ENCODE peak calls at places on chromosomes 7 and 10, in seven cellular contexts. One of them, this sample, is unnamed.

GRCh38 chr10:31401287-31401686 is 82.3 kb downstream of the ZEB1 start:
- DNase-seq in heart left ventricle: no peak
- DNase-seq in fibroblast of lung: no peak
- DNase-seq in adrenal gland: no peak
- DNase-seq in hepatocyte: no peak
- DNase-seq in pancreas: no peak
- DNase-seq in upper lobe of right lung: no peak
- DNase-seq in this sample: no peak

GRCh38 chr7:4613855-4614548 is 68.1 kb upstream of the FOXK1 start:
- DNase-seq in heart left ventricle: no peak
- DNase-seq in upper lobe of right lung: no peak
- DNase-seq in hepatocyte: peak; percentile 28
- DNase-seq in adrenal gland: peak; percentile 14
- DNase-seq in fibroblast of lung: peak; percentile 84
- DNase-seq in pancreas: no peak
- DNase-seq in this sample: no peak

GRCh38 chr7:106050002-106050742 is 61.9 kb downstream of the SYPL1 start:
- DNase-seq in pancreas: no peak
- DNase-seq in heart left ventricle: no peak
- DNase-seq in adrenal gland: peak; percentile 52
- DNase-seq in hepatocyte: peak; percentile 55
- DNase-seq in fibroblast of lung: peak; percentile 40
- DNase-seq in upper lobe of right lung: no peak
- DNase-seq in this sample: no peak

GRCh38 chr10:111243126-111243525 is 166.3 kb downstream of the ADRA2A start:
- DNase-seq in upper lobe of right lung: no peak
- DNase-seq in hepatocyte: no peak
- DNase-seq in pancreas: no peak
- DNase-seq in fibroblast of lung: no peak
- DNase-seq in adrenal gland: no peak
- DNase-seq in heart left ventricle: no peak
- DNase-seq in this sample: no peak

GRCh38 chr10:72875250-72876055 is 18.1 kb upstream of the OIT3 start:
- DNase-seq in adrenal gland: no peak
- DNase-seq in heart left ventricle: no peak
- DNase-seq in hepatocyte: peak; percentile 31
- DNase-seq in upper lobe of right lung: no peak
- DNase-seq in pancreas: no peak
- DNase-seq in fibroblast of lung: peak; percentile 22
- DNase-seq in this sample: peak; percentile 48

GRCh38 chr10:34905200-34905927 is 90.3 kb upstream of the PARD3 start:
- DNase-seq in upper lobe of right lung: no peak
- DNase-seq in pancreas: no peak
- DNase-seq in fibroblast of lung: no peak
- DNase-seq in adrenal gland: no peak
- DNase-seq in heart left ventricle: no peak
- DNase-seq in hepatocyte: no peak
- DNase-seq in this sample: no peak

GRCh38 chr7:140684066-140684950 is 11.6 kb downstream of the ADCK2 start:
- DNase-seq in pancreas: no peak
- DNase-seq in fibroblast of lung: no peak
- DNase-seq in hepatocyte: no peak
- DNase-seq in upper lobe of right lung: no peak
- DNase-seq in heart left ventricle: no peak
- DNase-seq in adrenal gland: no peak
- DNase-seq in this sample: no peak

GRCh38 chr10:112898540-112899395 is 51.3 kb upstream of the TCF7L2 start:
- DNase-seq in hepatocyte: peak; percentile 89
- DNase-seq in adrenal gland: peak; percentile 4
- DNase-seq in upper lobe of right lung: no peak
- DNase-seq in fibroblast of lung: peak; percentile 80
- DNase-seq in pancreas: peak; percentile 38
- DNase-seq in heart left ventricle: peak; percentile 26
- DNase-seq in this sample: peak; percentile 86

GRCh38 chr7:42071372-42072261 is 165.4 kb downstream of the GLI3 start:
- DNase-seq in hepatocyte: peak; percentile 69
- DNase-seq in adrenal gland: peak; percentile 47
- DNase-seq in upper lobe of right lung: no peak
- DNase-seq in pancreas: no peak
- DNase-seq in heart left ventricle: no peak
- DNase-seq in fibroblast of lung: peak; percentile 67
- DNase-seq in this sample: no peak

GRCh38 chr10:63720072-63720537 is 198.9 kb downstream of the REEP3 start:
- DNase-seq in adrenal gland: peak; percentile 35
- DNase-seq in pancreas: no peak
- DNase-seq in fibroblast of lung: peak; percentile 19
- DNase-seq in hepatocyte: peak; percentile 72
- DNase-seq in heart left ventricle: no peak
- DNase-seq in upper lobe of right lung: no peak
- DNase-seq in this sample: peak; percentile 88

GRCh38 chr10:13439771-13440708 is 88.8 kb downstream of the BEND7 start:
- DNase-seq in heart left ventricle: peak; percentile 57
- DNase-seq in fibroblast of lung: peak; percentile 16
- DNase-seq in adrenal gland: peak; percentile 60
- DNase-seq in upper lobe of right lung: peak; percentile 80
- DNase-seq in pancreas: peak; percentile 76
- DNase-seq in hepatocyte: peak; percentile 79
- DNase-seq in this sample: peak; percentile 65

GRCh38 chr7:155521007-155521742 is 25.2 kb downstream of the CNPY1 start:
- DNase-seq in fibroblast of lung: no peak
- DNase-seq in hepatocyte: no peak
- DNase-seq in heart left ventricle: no peak
- DNase-seq in pancreas: no peak
- DNase-seq in adrenal gland: no peak
- DNase-seq in upper lobe of right lung: no peak
- DNase-seq in this sample: no peak

GRCh38 chr7:30751696-30752273 is at the start of gene INMT:
- DNase-seq in hepatocyte: no peak
- DNase-seq in pancreas: no peak
- DNase-seq in heart left ventricle: peak; percentile 58
- DNase-seq in fibroblast of lung: no peak
- DNase-seq in adrenal gland: peak; percentile 48
- DNase-seq in upper lobe of right lung: no peak
- DNase-seq in this sample: no peak

GRCh38 chr7:99105756-99106155 is 38.2 kb downstream of the SMURF1 start:
- DNase-seq in heart left ventricle: no peak
- DNase-seq in adrenal gland: no peak
- DNase-seq in upper lobe of right lung: no peak
- DNase-seq in fibroblast of lung: no peak
- DNase-seq in pancreas: no peak
- DNase-seq in hepatocyte: no peak
- DNase-seq in this sample: no peak

GRCh38 chr10:72291019-72291532 is 17.4 kb downstream of the DDIT4 start:
- DNase-seq in heart left ventricle: no peak
- DNase-seq in pancreas: no peak
- DNase-seq in adrenal gland: no peak
- DNase-seq in upper lobe of right lung: no peak
- DNase-seq in fibroblast of lung: no peak
- DNase-seq in hepatocyte: no peak
- DNase-seq in this sample: no peak

GRCh38 chr10:3424102-3424803 is 251.7 kb upstream of the PITRM1 start:
- DNase-seq in hepatocyte: no peak
- DNase-seq in upper lobe of right lung: no peak
- DNase-seq in adrenal gland: peak; percentile 53
- DNase-seq in heart left ventricle: peak; percentile 78
- DNase-seq in fibroblast of lung: peak; percentile 68
- DNase-seq in pancreas: no peak
- DNase-seq in this sample: no peak

GRCh38 chr7:134419875-134420274 is 39.0 kb downstream of the AKR1B1 start:
- DNase-seq in pancreas: no peak
- DNase-seq in fibroblast of lung: no peak
- DNase-seq in adrenal gland: no peak
- DNase-seq in heart left ventricle: no peak
- DNase-seq in upper lobe of right lung: no peak
- DNase-seq in hepatocyte: no peak
- DNase-seq in this sample: no peak

GRCh38 chr7:7816816-7817536 is 98.6 kb upstream of the RPA3 start:
- DNase-seq in pancreas: no peak
- DNase-seq in fibroblast of lung: no peak
- DNase-seq in adrenal gland: no peak
- DNase-seq in hepatocyte: no peak
- DNase-seq in heart left ventricle: no peak
- DNase-seq in upper lobe of right lung: no peak
- DNase-seq in this sample: no peak

GRCh38 chr10:67175354-67175753 is 249.5 kb downstream of the LRRTM3 start:
- DNase-seq in heart left ventricle: no peak
- DNase-seq in upper lobe of right lung: no peak
- DNase-seq in hepatocyte: no peak
- DNase-seq in pancreas: no peak
- DNase-seq in adrenal gland: no peak
- DNase-seq in fibroblast of lung: no peak
- DNase-seq in this sample: no peak

GRCh38 chr10:52740913-52741675 is 31.5 kb downstream of the MBL2 start:
- DNase-seq in adrenal gland: peak; percentile 61
- DNase-seq in upper lobe of right lung: no peak
- DNase-seq in fibroblast of lung: peak; percentile 8
- DNase-seq in heart left ventricle: no peak
- DNase-seq in hepatocyte: peak; percentile 55
- DNase-seq in pancreas: peak; percentile 41
- DNase-seq in this sample: peak; percentile 42

GRCh38 chr7:155844019-155844453 is 31.8 kb upstream of the SHH start:
- DNase-seq in pancreas: peak; percentile 70
- DNase-seq in heart left ventricle: no peak
- DNase-seq in fibroblast of lung: no peak
- DNase-seq in adrenal gland: no peak
- DNase-seq in hepatocyte: peak; percentile 93
- DNase-seq in upper lobe of right lung: peak; percentile 93
- DNase-seq in this sample: peak; percentile 97

GRCh38 chr7:19362099-19362498 is 216.9 kb upstream of the FERD3L start:
- DNase-seq in heart left ventricle: no peak
- DNase-seq in upper lobe of right lung: no peak
- DNase-seq in adrenal gland: no peak
- DNase-seq in hepatocyte: no peak
- DNase-seq in pancreas: no peak
- DNase-seq in fibroblast of lung: peak; percentile 33
- DNase-seq in this sample: no peak

GRCh38 chr7:82965088-82966036 is 197.3 kb downstream of the PCLO start:
- DNase-seq in adrenal gland: no peak
- DNase-seq in heart left ventricle: no peak
- DNase-seq in upper lobe of right lung: no peak
- DNase-seq in hepatocyte: no peak
- DNase-seq in fibroblast of lung: no peak
- DNase-seq in pancreas: no peak
- DNase-seq in this sample: no peak

GRCh38 chr7:2814682-2815522 is 29.2 kb downstream of the GNA12 start:
- DNase-seq in fibroblast of lung: peak; percentile 68
- DNase-seq in hepatocyte: peak; percentile 42
- DNase-seq in adrenal gland: no peak
- DNase-seq in upper lobe of right lung: peak; percentile 57
- DNase-seq in pancreas: no peak
- DNase-seq in heart left ventricle: no peak
- DNase-seq in this sample: no peak
- H3K4me1 ChIP-seq in fibroblast of lung: peaks cover 28% of the 10 kb centered on the region
- H3K4me1 ChIP-seq in hepatocyte: peaks cover 18% of the 10 kb centered on the region
- H3K4me1 ChIP-seq in adrenal gland: peaks cover 31% of the 10 kb centered on the region
- H3K4me1 ChIP-seq in upper lobe of right lung: peaks cover 49% of the 10 kb centered on the region
- H3K4me1 ChIP-seq in pancreas: peaks cover 5% of the 10 kb centered on the region
- H3K4me1 ChIP-seq in heart left ventricle: peaks cover 76% of the 10 kb centered on the region
- H3K4me1 ChIP-seq in this sample: no peaks in the 10 kb centered on the region

DNA sequence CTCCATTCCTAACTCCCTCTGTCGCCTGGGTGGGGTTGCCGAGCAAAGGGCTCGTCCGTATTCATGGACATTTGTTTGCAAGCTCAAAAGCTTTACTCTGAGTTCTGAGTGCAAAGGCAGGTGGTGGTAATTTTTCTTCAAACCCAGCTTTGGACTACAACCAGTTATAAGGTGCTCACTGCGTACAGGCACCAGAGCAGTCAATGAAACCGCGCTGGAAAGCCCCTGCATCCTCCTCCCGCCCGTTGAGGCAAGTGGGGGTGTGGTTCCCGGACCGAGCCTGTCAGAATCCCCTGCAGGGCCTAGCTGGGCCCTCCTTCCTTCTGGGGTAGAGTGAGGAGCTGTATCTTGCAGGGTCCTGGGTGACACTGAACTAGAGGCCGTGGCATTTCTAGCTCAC is 22.3 kb downstream of the AMZ1 start:
- DNase-seq in pancreas: no peak
- DNase-seq in fibroblast of lung: no peak
- DNase-seq in hepatocyte: no peak
- DNase-seq in heart left ventricle: peak; percentile 23
- DNase-seq in adrenal gland: no peak
- DNase-seq in upper lobe of right lung: no peak
- DNase-seq in this sample: no peak
- H3K4me3 ChIP-seq in pancreas: no peak overlapping the region
- H3K4me3 ChIP-seq in fibroblast of lung: no peak overlapping the region
- H3K4me3 ChIP-seq in hepatocyte: no peak overlapping the region
- H3K4me3 ChIP-seq in heart left ventricle: no peak overlapping the region
- H3K4me3 ChIP-seq in adrenal gland: no peak overlapping the region
- H3K4me3 ChIP-seq in upper lobe of right lung: no peak overlapping the region
- H3K4me3 ChIP-seq in this sample: no peak overlapping the region

GRCh38 chr7:1070544-1071342 is 17.2 kb upstream of the GPER1 start:
- DNase-seq in adrenal gland: no peak
- DNase-seq in upper lobe of right lung: no peak
- DNase-seq in fibroblast of lung: no peak
- DNase-seq in hepatocyte: no peak
- DNase-seq in heart left ventricle: no peak
- DNase-seq in pancreas: no peak
- DNase-seq in this sample: no peak

GRCh38 chr7:1074593-1075431 is 13.1 kb upstream of the GPER1 start:
- DNase-seq in pancreas: no peak
- DNase-seq in fibroblast of lung: no peak
- DNase-seq in heart left ventricle: no peak
- DNase-seq in hepatocyte: no peak
- DNase-seq in adrenal gland: no peak
- DNase-seq in upper lobe of right lung: no peak
- DNase-seq in this sample: no peak

GRCh38 chr7:1076184-1077072 is 11.5 kb upstream of the GPER1 start:
- DNase-seq in heart left ventricle: peak; percentile 69
- DNase-seq in adrenal gland: peak; percentile 81
- DNase-seq in hepatocyte: no peak
- DNase-seq in upper lobe of right lung: no peak
- DNase-seq in fibroblast of lung: no peak
- DNase-seq in pancreas: peak; percentile 83
- DNase-seq in this sample: no peak

GRCh38 chr7:1071731-1072254 is 16.1 kb upstream of the GPER1 start:
- DNase-seq in heart left ventricle: no peak
- DNase-seq in pancreas: no peak
- DNase-seq in fibroblast of lung: no peak
- DNase-seq in hepatocyte: no peak
- DNase-seq in adrenal gland: no peak
- DNase-seq in upper lobe of right lung: no peak
- DNase-seq in this sample: no peak

GRCh38 chr7:1073211-1073977 is 14.5 kb upstream of the GPER1 start:
- DNase-seq in adrenal gland: no peak
- DNase-seq in fibroblast of lung: no peak
- DNase-seq in heart left ventricle: no peak
- DNase-seq in pancreas: no peak
- DNase-seq in upper lobe of right lung: no peak
- DNase-seq in hepatocyte: no peak
- DNase-seq in this sample: no peak
- H3K4me1 ChIP-seq in adrenal gland: peaks cover 24% of the 10 kb centered on the region
- H3K4me1 ChIP-seq in fibroblast of lung: no peaks in the 10 kb centered on the region
- H3K4me1 ChIP-seq in heart left ventricle: peaks cover 4% of the 10 kb centered on the region
- H3K4me1 ChIP-seq in pancreas: peaks cover 16% of the 10 kb centered on the region
- H3K4me1 ChIP-seq in upper lobe of right lung: no peaks in the 10 kb centered on the region
- H3K4me1 ChIP-seq in hepatocyte: no peaks in the 10 kb centered on the region
- H3K4me1 ChIP-seq in this sample: no peaks in the 10 kb centered on the region

GRCh38 chr10:1309237-1309968 is 253.2 kb downstream of the WDR37 start:
- DNase-seq in heart left ventricle: no peak
- DNase-seq in pancreas: no peak
- DNase-seq in hepatocyte: no peak
- DNase-seq in fibroblast of lung: no peak
- DNase-seq in upper lobe of right lung: no peak
- DNase-seq in adrenal gland: no peak
- DNase-seq in this sample: no peak
- H3K4me3 ChIP-seq in heart left ventricle: no peak overlapping the region
- H3K4me3 ChIP-seq in pancreas: no peak overlapping the region
- H3K4me3 ChIP-seq in hepatocyte: no peak overlapping the region
- H3K4me3 ChIP-seq in fibroblast of lung: no peak overlapping the region
- H3K4me3 ChIP-seq in upper lobe of right lung: no peak overlapping the region
- H3K4me3 ChIP-seq in adrenal gland: no peak overlapping the region
- H3K4me3 ChIP-seq in this sample: no peak overlapping the region

GRCh38 chr10:77346031-77346430 is 291.6 kb downstream of the KCNMA1 start:
- DNase-seq in heart left ventricle: no peak
- DNase-seq in fibroblast of lung: no peak
- DNase-seq in upper lobe of right lung: no peak
- DNase-seq in adrenal gland: no peak
- DNase-seq in pancreas: no peak
- DNase-seq in hepatocyte: no peak
- DNase-seq in this sample: no peak
- H3K4me1 ChIP-seq in heart left ventricle: no peaks in the 10 kb centered on the region
- H3K4me1 ChIP-seq in fibroblast of lung: peaks cover 9% of the 10 kb centered on the region
- H3K4me1 ChIP-seq in upper lobe of right lung: no peaks in the 10 kb centered on the region
- H3K4me1 ChIP-seq in adrenal gland: no peaks in the 10 kb centered on the region
- H3K4me1 ChIP-seq in pancreas: no peaks in the 10 kb centered on the region
- H3K4me1 ChIP-seq in hepatocyte: peaks cover 3% of the 10 kb centered on the region
- H3K4me1 ChIP-seq in this sample: no peaks in the 10 kb centered on the region

This sample was measured in small intestine.